ENCODE peak calls at places on chromosome 17, in five cellular contexts. X is nephron progenitor cell; I is kidney epithelial cell; S is choroid plexus epithelial cell; T is stimulated activated naive CD4-positive, alpha-beta T cell. F is an unnamed sample.

GRCh38 chr17:13030459-13031305 is 12.9 kb upstream of the ELAC2 start:
- DNase-seq in S (peak; percentile 69), T (peak; percentile 6), X (peak; percentile 59), I (no peak), F (peak; percentile 50)

GRCh38 chr17:47291242-47291873 is 32.4 kb upstream of the EFCAB13 start:
- DNase-seq in T (no peak), S (peak; percentile 44), X (no peak), I (no peak), F (no peak)

GRCh38 chr17:9825751-9826150 is at the start of gene GLP2R:
- DNase-seq in X (no peak), S (no peak), I (no peak), T (no peak), F (no peak)

GRCh38 chr17:20924306-20924705 is 118.5 kb downstream of the USP22 start:
- DNase-seq in S (no peak), T (no peak), I (no peak), X (no peak), F (no peak)

GRCh38 chr17:58320163-58320558 is 8.4 kb downstream of the TSPOAP1 start:
- DNase-seq in S (no peak), I (no peak), X (no peak), T (no peak), F (no peak)

GRCh38 chr17:17141860-17142552 is 64.1 kb downstream of the PLD6 start:
- DNase-seq in I (no peak), T (peak; percentile 8), S (peak; percentile 81), X (peak; percentile 70), F (peak; percentile 50)

GRCh38 chr17:2122641-2123302 is 67.9 kb downstream of the HIC1 start:
- DNase-seq in T (no peak), I (no peak), S (peak; percentile 94), X (no peak), F (peak; percentile 87)

GRCh38 chr17:34542700-34543336 is 36.6 kb upstream of the TMEM132E start:
- DNase-seq in I (no peak), X (peak; percentile 67), T (no peak), S (peak; percentile 32), F (no peak)

GRCh38 chr17:77451894-77452852 is 311.4 kb downstream of the SEC14L1 start:
- DNase-seq in S (peak; percentile 68), T (no peak), I (no peak), X (peak; percentile 70), F (peak; percentile 72)

GRCh38 chr17:64040201-64040600 is 19.8 kb upstream of the ICAM2 start:
- DNase-seq in I (no peak), X (no peak), T (no peak), S (no peak), F (no peak)

GRCh38 chr17:65785109-65785508 is 223.7 kb upstream of the AXIN2 start:
- DNase-seq in T (no peak), X (no peak), I (peak; percentile 77), S (peak; percentile 96), F (peak; percentile 97)

GRCh38 chr17:12242390-12242954 is 221.8 kb downstream of the MAP2K4 start:
- DNase-seq in I (no peak), T (no peak), X (no peak), S (no peak), F (peak; percentile 48)

GRCh38 chr17:11935734-11936406 is 61.4 kb downstream of the ZNF18 start:
- DNase-seq in T (no peak), S (peak; percentile 28), X (peak; percentile 79), I (no peak), F (peak; percentile 33)

GRCh38 chr17:69424287-69425041 is 10.0 kb downstream of the MAP2K6 start:
- DNase-seq in X (no peak), S (no peak), T (no peak), I (no peak), F (no peak)

GRCh38 chr17:49576121-49576905 is 642 bp downstream of the NXPH3 start:
- DNase-seq in X (peak; percentile 62), S (peak; percentile 50), T (no peak), I (no peak), F (peak; percentile 24)

GRCh38 chr17:66829386-66829864 is 5.5 kb upstream of the CACNG5 start:
- DNase-seq in I (peak; percentile 38), T (no peak), S (peak; percentile 84), X (peak; percentile 82), F (peak; percentile 73)

GRCh38 chr17:76051071-76051467 is 21.2 kb downstream of the SRP68 start:
- DNase-seq in X (no peak), I (peak; percentile 63), S (peak; percentile 24), T (no peak), F (no peak)

GRCh38 chr17:18314059-18314730 is 599 bp downstream of the TOP3A start:
- DNase-seq in I (no peak), X (no peak), T (no peak), S (peak; percentile 36), F (peak; percentile 5)

GRCh38 chr17:80853076-80853475 is 138.6 kb upstream of the CHMP6 start:
- DNase-seq in I (no peak), X (no peak), T (no peak), S (no peak), F (no peak)

GRCh38 chr17:64056269-64057005 is 36.0 kb upstream of the ICAM2 start:
- DNase-seq in I (no peak), S (no peak), X (no peak), T (no peak), F (no peak)

GRCh38 chr17:62592305-62593099 is 35.0 kb upstream of the MRC2 start:
- DNase-seq in X (no peak), T (no peak), I (no peak), S (peak; percentile 83), F (peak; percentile 43)

GRCh38 chr17:77428020-77428781 is 287.4 kb downstream of the SEC14L1 start:
- DNase-seq in I (no peak), S (no peak), X (no peak), T (no peak), F (no peak)

GRCh38 chr17:29251969-29252866 is 5.6 kb downstream of the CRYBA1 start:
- DNase-seq in S (peak; percentile 73), T (no peak), I (no peak), X (no peak), F (peak; percentile 50)

GRCh38 chr17:1972429-1973160 is 52.5 kb downstream of the RTN4RL1 start:
- DNase-seq in T (no peak), X (no peak), I (no peak), S (peak; percentile 50), F (peak; percentile 12)

GRCh38 chr17:57639381-57639780 is 105.7 kb downstream of the CCDC182 start:
- DNase-seq in I (no peak), T (no peak), S (no peak), X (no peak), F (no peak)

GRCh38 chr17:69407759-69408158 is 6.7 kb upstream of the MAP2K6 start:
- DNase-seq in X (no peak), S (no peak), T (no peak), I (no peak), F (no peak)

GRCh38 chr17:17515921-17516295 is 19.7 kb upstream of the RASD1 start:
- DNase-seq in S (peak; percentile 37), T (no peak), I (peak; percentile 61), X (no peak), F (peak; percentile 68)

GRCh38 chr17:39563476-39563875 is 44.2 kb downstream of the NEUROD2 start:
- DNase-seq in T (no peak), X (peak; percentile 36), I (no peak), S (no peak), F (no peak)

GRCh38 chr17:35236821-35237220 is 6.1 kb upstream of the SLFN5 start:
- DNase-seq in I (no peak), X (no peak), S (no peak), T (no peak), F (no peak)

GRCh38 chr17:4900231-4901107 is 1.1 kb downstream of the C17orf107 start:
- DNase-seq in T (peak; percentile 75), I (no peak), S (no peak), X (no peak), F (no peak)

GRCh38 chr17:78342438-78343098 is 17.3 kb downstream of the SOCS3 start:
- DNase-seq in T (no peak), X (no peak), I (no peak), S (peak; percentile 88), F (peak; percentile 88)

F was measured in IMR-90.